ENCODE peak calls at places on chromosomes 4 and X, in five cellular contexts. I is dermis blood vessel endothelial cell, H is germinal center, V is WTC11, C is amniotic stem cell. U is an unnamed sample.

GRCh38 chr4:139838811-139839210 is 173.2 kb downstream of the MGST2 start:
- DNase-seq in I (no peak), H (no peak), V (no peak), C (no peak), U (no peak)

GRCh38 chr4:181690498-181690897 is 552.7 kb upstream of the TENM3 start:
- DNase-seq in I (no peak), H (no peak), V (no peak), C (no peak), U (no peak)

GRCh38 chr4:169582203-169582602 is 30.2 kb downstream of the NEK1 start:
- DNase-seq in I (no peak), H (no peak), V (no peak), C (no peak), U (no peak)

GRCh38 chr4:53914313-53915016 is 149.9 kb downstream of the CHIC2 start:
- DNase-seq in I (peak), H (no peak), V (no peak), C (peak), U (peak)

GRCh38 chrX:55107911-55108310 is 19.1 kb downstream of the PAGE2 start:
- DNase-seq in I (no peak), H (no peak), V (no peak), C (no peak), U (no peak)

GRCh38 chrX:10098235-10098819 is 58.4 kb upstream of the CLCN4 start:
- DNase-seq in I (no peak), H (peak), V (no peak), C (no peak), U (peak)

GRCh38 chr4:180462116-180462515 is 1781.1 kb upstream of the TENM3 start:
- DNase-seq in I (no peak), H (no peak), V (no peak), C (no peak), U (no peak)

GRCh38 chr4:6352031-6352763 is 82.5 kb downstream of the WFS1 start:
- DNase-seq in I (no peak), H (no peak), V (no peak), C (no peak), U (no peak)

GRCh38 chrX:37349131-37350033 is at the start of gene PRRG1:
- DNase-seq in I (peak), H (no peak), V (peak), C (peak), U (peak)

GRCh38 chr4:33060873-33061542 is 2340.8 kb downstream of the PCDH7 start:
- DNase-seq in I (no peak), H (no peak), V (peak), C (no peak), U (no peak)

GRCh38 chr4:75325316-75325715 is 188.9 kb downstream of the RCHY1 start:
- DNase-seq in I (no peak), H (no peak), V (no peak), C (no peak), U (no peak)

GRCh38 chrX:123339201-123339905 is 155.3 kb downstream of the GRIA3 start:
- DNase-seq in I (no peak), H (no peak), V (no peak), C (no peak), U (no peak)

GRCh38 chrX:136589966-136590365 is 58.0 kb downstream of the VGLL1 start:
- DNase-seq in I (no peak), H (no peak), V (no peak), C (no peak), U (no peak)

GRCh38 chr4:168600796-168601583 is 104.1 kb downstream of the PALLD start:
- DNase-seq in I (no peak), H (no peak), V (no peak), C (no peak), U (no peak)

GRCh38 chrX:154600962-154601374 is 16.0 kb downstream of the CTAG1A start:
- DNase-seq in I (no peak), H (no peak), V (no peak), C (no peak), U (no peak)

GRCh38 chr4:4770610-4771009 is 88.9 kb upstream of the MSX1 start:
- DNase-seq in I (no peak), H (no peak), V (no peak), C (no peak), U (no peak)

GRCh38 chrX:130083656-130084382 is 26.5 kb downstream of the ELF4 start:
- DNase-seq in I (no peak), H (peak), V (no peak), C (no peak), U (no peak)

GRCh38 chr4:156946508-156947197 is 24.9 kb downstream of the PDGFC start:
- DNase-seq in I (peak), H (no peak), V (no peak), C (peak), U (peak)

GRCh38 chr4:73600917-73601316 is 19.3 kb downstream of the RASSF6 start:
- DNase-seq in I (no peak), H (no peak), V (no peak), C (no peak), U (no peak)

GRCh38 chr4:53505947-53506346 is 85.3 kb downstream of the LNX1 start:
- DNase-seq in I (peak), H (no peak), V (no peak), C (no peak), U (peak)

GRCh38 chrX:46576458-46576857 is 2.9 kb downstream of the CHST7 start:
- DNase-seq in I (peak), H (no peak), V (no peak), C (no peak), U (peak)

GRCh38 chr4:5018096-5018495 is 1.2 kb downstream of the CYTL1 start:
- DNase-seq in I (peak), H (no peak), V (no peak), C (no peak), U (no peak)

GRCh38 chr4:170853422-170854021 is 763.8 kb upstream of the AADAT start:
- DNase-seq in I (peak), H (peak), V (peak), C (peak), U (no peak)

GRCh38 chrX:17373337-17373736 is 1.7 kb upstream of the NHS start:
- DNase-seq in I (no peak), H (no peak), V (no peak), C (no peak), U (no peak)

GRCh38 chrX:124347242-124347641 is 879 bp downstream of the SH2D1A start:
- DNase-seq in I (no peak), H (no peak), V (no peak), C (no peak), U (no peak)

GRCh38 chrX:133590703-133591505 is 175.6 kb upstream of the GPC4 start:
- DNase-seq in I (no peak), H (no peak), V (no peak), C (no peak), U (no peak)

GRCh38 chr4:8765084-8765483 is 106.6 kb downstream of the HMX1 start:
- DNase-seq in I (no peak), H (no peak), V (peak), C (no peak), U (no peak)

GRCh38 chr4:123398151-123398802 is 1.7 kb downstream of the SPRY1 start:
- DNase-seq in I (peak), H (peak), V (peak), C (peak), U (peak)

GRCh38 chrX:131783555-131784338 is 239.4 kb upstream of the STK26 start:
- DNase-seq in I (no peak), H (no peak), V (no peak), C (peak), U (no peak)

GRCh38 chr4:142741995-142742394 is 104.1 kb downstream of the INPP4B start:
- DNase-seq in I (no peak), H (no peak), V (no peak), C (no peak), U (no peak)

GRCh38 chr4:55499495-55499894 is 47.2 kb downstream of the CLOCK start:
- DNase-seq in I (no peak), H (no peak), V (peak), C (no peak), U (no peak)

GRCh38 chr4:114474401-114474800 is 124.2 kb upstream of the UGT8 start:
- DNase-seq in I (no peak), H (no peak), V (no peak), C (no peak), U (peak)

GRCh38 chr4:8759987-8760386 is 111.7 kb downstream of the HMX1 start:
- DNase-seq in I (no peak), H (no peak), V (peak), C (no peak), U (no peak)

GRCh38 chr4:151359576-151359975 is 34.2 kb upstream of the SH3D19 start:
- DNase-seq in I (peak), H (no peak), V (no peak), C (no peak), U (peak)

GRCh38 chrX:111868726-111869638 is 7.0 kb upstream of the TRPC5OS start:
- DNase-seq in I (peak), H (no peak), V (no peak), C (no peak), U (peak)

GRCh38 chr4:53010320-53010719 is 148.2 kb downstream of the RASL11B start:
- DNase-seq in I (no peak), H (no peak), V (no peak), C (no peak), U (no peak)

GRCh38 chr4:16667464-16667863 is 231.0 kb downstream of the LDB2 start:
- DNase-seq in I (no peak), H (no peak), V (no peak), C (peak), U (no peak)